ENCODE peak calls at places on chromosomes 2 and 18, in ten cellular contexts. H is GM12878; C is activated CD8-positive, alpha-beta T cell treated with anti-CD3 and anti-CD28 coated beads for 36 hours; P is bronchial epithelial cell; Q is Peyer's patch; U is heart left ventricle; O is cardiac fibroblast; Z is lung; F is fibroblast of lung; B is OCI-LY7. A is an unnamed sample.

GRCh38 chr2:40164736-40165502 is 287.0 kb downstream of the SLC8A1 start:
- DNase-seq in H (no peak), C (no peak), P (no peak), Q (no peak), U (no peak), O (peak; percentile 30), Z (no peak), F (peak; percentile 49), B (no peak), A (no peak)

GRCh38 chr18:9135912-9136314 is 668 bp upstream of the ANKRD12 start:
- DNase-seq in H (no peak), C (no peak), P (peak; percentile 53), Q (no peak), U (no peak), O (no peak), Z (peak; percentile 71), F (no peak), B (peak; percentile 77), A (peak; percentile 74)

GRCh38 chr2:169073972-169074751 is 4.8 kb downstream of the DHRS9 start:
- DNase-seq in H (no peak), C (no peak), P (peak; percentile 66), Q (no peak), U (no peak), O (peak; percentile 66), Z (no peak), F (no peak), B (no peak), A (no peak)

GRCh38 chr18:46046126-46046525 is 25.9 kb downstream of the PSTPIP2 start:
- DNase-seq in H (no peak), C (no peak), P (no peak), Q (no peak), U (no peak), O (no peak), Z (no peak), F (no peak), B (no peak), A (no peak)

GRCh38 chr18:22018366-22018765 is 151.0 kb upstream of the GATA6 start:
- DNase-seq in H (no peak), C (no peak), P (no peak), Q (no peak), U (no peak), O (no peak), Z (no peak), F (no peak), B (no peak), A (no peak)

GRCh38 chr18:62085766-62086165 is 101.1 kb downstream of the PIGN start:
- DNase-seq in H (no peak), C (peak; percentile 10), P (no peak), Q (no peak), U (no peak), O (peak; percentile 9), Z (no peak), F (no peak), B (no peak), A (no peak)

GRCh38 chr2:71807969-71808451 is 339.7 kb downstream of the CYP26B1 start:
- DNase-seq in H (no peak), C (no peak), P (no peak), Q (no peak), U (peak; percentile 76), O (no peak), Z (peak; percentile 44), F (peak; percentile 53), B (no peak), A (peak; percentile 42)

GRCh38 chr2:110702981-110703380 is 25.1 kb upstream of the BUB1 start:
- DNase-seq in H (no peak), C (no peak), P (no peak), Q (no peak), U (no peak), O (no peak), Z (no peak), F (no peak), B (no peak), A (no peak)

GRCh38 chr2:120465012-120465700 is 119.2 kb downstream of the INHBB start:
- DNase-seq in H (no peak), C (no peak), P (no peak), Q (peak; percentile 26), U (no peak), O (no peak), Z (no peak), F (no peak), B (no peak), A (no peak)

GRCh38 chr2:222950886-222951285 is 90.0 kb downstream of the ACSL3 start:
- DNase-seq in H (no peak), C (peak; percentile 15), P (no peak), Q (no peak), U (no peak), O (peak; percentile 80), Z (no peak), F (peak; percentile 41), B (no peak), A (no peak)

GRCh38 chr18:49856531-49856930 is 43.2 kb upstream of the ACAA2 start:
- DNase-seq in H (no peak), C (no peak), P (no peak), Q (no peak), U (no peak), O (no peak), Z (no peak), F (no peak), B (no peak), A (no peak)

GRCh38 chr2:240595381-240596079 is 9.0 kb downstream of the CAPN10 start:
- DNase-seq in H (no peak), C (peak; percentile 66), P (no peak), Q (peak; percentile 53), U (peak; percentile 28), O (peak; percentile 10), Z (no peak), F (peak; percentile 19), B (peak; percentile 43), A (no peak)

GRCh38 chr2:20052872-20053281 is 1.4 kb upstream of the LAPTM4A start:
- DNase-seq in H (no peak), C (peak; percentile 45), P (peak; percentile 89), Q (peak; percentile 56), U (peak; percentile 80), O (peak; percentile 88), Z (peak; percentile 76), F (peak; percentile 92), B (peak; percentile 9), A (no peak)

GRCh38 chr2:51710222-51710621 is 678.3 kb upstream of the NRXN1 start:
- DNase-seq in H (no peak), C (peak; percentile 1), P (no peak), Q (no peak), U (no peak), O (no peak), Z (no peak), F (no peak), B (peak; percentile 20), A (no peak)

GRCh38 chr2:60867848-60868247 is 13.5 kb upstream of the REL start:
- DNase-seq in H (no peak), C (peak; percentile 58), P (no peak), Q (no peak), U (no peak), O (peak; percentile 9), Z (peak; percentile 46), F (no peak), B (peak; percentile 81), A (no peak)

GRCh38 chr2:146814971-146815370 is 1029.9 kb upstream of the ACVR2A start:
- DNase-seq in H (no peak), C (no peak), P (peak; percentile 72), Q (no peak), U (no peak), O (no peak), Z (no peak), F (no peak), B (no peak), A (no peak)

GRCh38 chr2:226247289-226248275 is 552.0 kb downstream of the IRS1 start:
- DNase-seq in H (no peak), C (no peak), P (peak; percentile 84), Q (no peak), U (no peak), O (peak; percentile 71), Z (no peak), F (peak; percentile 15), B (no peak), A (no peak)
- TF ChIP-seq CTCF in H (no peak), C (no peak), P (no peak), Q (no peak), U (no peak), O (peak; percentile 20), Z (no peak), F (no peak), B (no peak), A (peak; percentile 59)

GRCh38 chr2:28419003-28419704 is 26.5 kb downstream of the FOSL2 start:
- DNase-seq in H (no peak), C (no peak), P (no peak), Q (no peak), U (no peak), O (no peak), Z (no peak), F (no peak), B (peak; percentile 18), A (no peak)
- TF ChIP-seq CTCF in H (peak; percentile 40), C (no peak), P (no peak), Q (no peak), U (no peak), O (no peak), Z (no peak), F (no peak), B (peak; percentile 59), A (no peak)

DNA sequence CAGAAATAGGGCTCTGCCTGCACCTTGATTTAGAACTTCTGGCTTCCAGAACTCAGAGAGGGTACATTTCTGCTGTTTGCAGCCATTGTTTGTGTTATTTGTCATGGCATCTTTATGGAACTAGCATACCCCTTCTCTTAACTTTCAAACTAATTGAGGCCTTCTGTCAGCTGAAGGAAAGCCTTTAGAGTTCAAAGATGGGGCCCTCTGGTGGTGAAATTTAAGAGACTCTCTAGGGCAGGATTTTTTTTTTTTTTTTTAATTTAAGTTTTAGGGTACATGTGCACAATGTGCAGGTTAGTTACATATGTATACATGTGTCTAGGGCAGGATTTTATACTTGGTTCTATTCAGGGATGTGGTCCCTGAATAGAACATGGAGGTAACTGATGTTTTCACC is 260.6 kb upstream of the LINC00305 start:
- DNase-seq in H (no peak), C (no peak), P (peak; percentile 0), Q (no peak), U (no peak), O (peak; percentile 0), Z (no peak), F (peak; percentile 5), B (peak; percentile 33), A (no peak)
- TF ChIP-seq CTCF in H (peak; percentile 42), C (peak; percentile 38), P (peak; percentile 8), Q (peak; percentile 32), U (peak; percentile 30), O (no peak), Z (no peak), F (peak; percentile 23), B (peak; percentile 66), A (peak; percentile 70)

GRCh38 chr2:32946314-32947075 is at the start of gene LTBP1:
- DNase-seq in H (no peak), C (peak; percentile 69), P (peak; percentile 55), Q (peak; percentile 70), U (peak; percentile 92), O (peak; percentile 75), Z (peak; percentile 57), F (peak; percentile 81), B (peak; percentile 93), A (peak; percentile 79)
- TF ChIP-seq CTCF in H (peak; percentile 64), C (peak; percentile 64), P (peak; percentile 89), Q (peak; percentile 47), U (peak; percentile 81), O (peak; percentile 90), Z (peak; percentile 29), F (peak; percentile 82), B (peak; percentile 97), A (peak; percentile 78)